ENCODE peak calls at places on chromosomes 2 and 18, in ten cellular contexts. O is right atrium auricular region; U is lung; T is cardiac muscle cell; I is IMR-90; C is brain microvascular endothelial cell; Z is WERI-Rb-1; H is mammary epithelial cell; Y is stomach; S is CD4-positive, CD25-positive, alpha-beta regulatory T cell. A is an unnamed sample.

GRCh38 chr2:5921081-5921642 is 229.0 kb downstream of the SOX11 start:
- DNase-seq in O (no peak), U (no peak), T (peak), I (no peak), C (no peak), Z (no peak), H (no peak), Y (peak), S (no peak), A (no peak)

GRCh38 chr2:119873350-119874013 is 113.8 kb downstream of the PTPN4 start:
- DNase-seq in O (no peak), U (no peak), T (no peak), I (peak), C (no peak), Z (no peak), H (no peak), Y (no peak), S (no peak), A (no peak)

GRCh38 chr2:239152239-239152915 is 248.4 kb downstream of the HDAC4 start:
- DNase-seq in O (no peak), U (no peak), T (no peak), I (no peak), C (no peak), Z (no peak), H (no peak), Y (peak), S (no peak), A (no peak)

GRCh38 chr2:23516546-23517256 is 131.7 kb downstream of the KLHL29 start:
- DNase-seq in O (no peak), U (no peak), T (no peak), I (no peak), C (no peak), Z (peak), H (no peak), Y (no peak), S (no peak), A (no peak)

GRCh38 chr2:199462167-199462976 is 4.6 kb upstream of the SATB2 start:
- DNase-seq in O (no peak), U (no peak), T (no peak), I (no peak), C (no peak), Z (no peak), H (no peak), Y (no peak), S (no peak), A (no peak)

GRCh38 chr2:217988014-217988839 is 14.6 kb downstream of the TNS1 start:
- DNase-seq in O (peak), U (peak), T (peak), I (peak), C (peak), Z (peak), H (peak), Y (peak), S (peak), A (peak)

GRCh38 chr18:48139427-48140347 is 209.2 kb upstream of the SMAD2 start:
- DNase-seq in O (no peak), U (peak), T (peak), I (no peak), C (no peak), Z (no peak), H (no peak), Y (peak), S (no peak), A (peak)

GRCh38 chr2:100185516-100185915 is 43.1 kb upstream of the AFF3 start:
- DNase-seq in O (no peak), U (no peak), T (no peak), I (no peak), C (no peak), Z (no peak), H (no peak), Y (no peak), S (no peak), A (no peak)

GRCh38 chr18:26549486-26550435 is 1.4 kb upstream of the KCTD1 start:
- DNase-seq in O (peak), U (peak), T (peak), I (peak), C (no peak), Z (peak), H (peak), Y (peak), S (no peak), A (peak)

GRCh38 chr2:225288986-225289385 is 110.5 kb upstream of the NYAP2 start:
- DNase-seq in O (no peak), U (no peak), T (no peak), I (peak), C (peak), Z (no peak), H (no peak), Y (no peak), S (no peak), A (no peak)

GRCh38 chr2:183493060-183493459 is 368.8 kb downstream of the NUP35 start:
- DNase-seq in O (no peak), U (no peak), T (no peak), I (no peak), C (no peak), Z (no peak), H (no peak), Y (no peak), S (no peak), A (no peak)

GRCh38 chr2:237885171-237885930 is 25.9 kb downstream of the RAMP1 start:
- DNase-seq in O (no peak), U (no peak), T (no peak), I (no peak), C (no peak), Z (no peak), H (no peak), Y (no peak), S (no peak), A (no peak)

GRCh38 chr2:1553671-1554295 is 140.5 kb downstream of the TPO start:
- DNase-seq in O (no peak), U (no peak), T (no peak), I (peak), C (peak), Z (no peak), H (peak), Y (no peak), S (no peak), A (no peak)

GRCh38 chr2:176212276-176212675 is 23.8 kb downstream of the HOXD1 start:
- DNase-seq in O (no peak), U (no peak), T (no peak), I (no peak), C (no peak), Z (no peak), H (no peak), Y (no peak), S (no peak), A (no peak)

GRCh38 chr2:44016282-44016681 is 20.5 kb upstream of the LRPPRC start:
- DNase-seq in O (no peak), U (no peak), T (peak), I (peak), C (peak), Z (no peak), H (peak), Y (peak), S (peak), A (no peak)

GRCh38 chr2:29323961-29324360 is 208.7 kb downstream of the CLIP4 start:
- DNase-seq in O (no peak), U (no peak), T (no peak), I (peak), C (no peak), Z (no peak), H (no peak), Y (no peak), S (no peak), A (no peak)

GRCh38 chr2:72859831-72860262 is 27.4 kb upstream of the SPR start:
- DNase-seq in O (no peak), U (peak), T (peak), I (peak), C (peak), Z (peak), H (peak), Y (peak), S (peak), A (peak)

GRCh38 chr18:55401275-55401620 is 186.7 kb downstream of the TCF4 start:
- DNase-seq in O (no peak), U (no peak), T (no peak), I (peak), C (no peak), Z (no peak), H (no peak), Y (no peak), S (no peak), A (no peak)

GRCh38 chr18:55401638-55402191 is 186.3 kb downstream of the TCF4 start:
- DNase-seq in O (no peak), U (no peak), T (peak), I (peak), C (peak), Z (no peak), H (no peak), Y (no peak), S (no peak), A (no peak)

GRCh38 chr18:55404136-55404810 is 183.7 kb downstream of the TCF4 start:
- DNase-seq in O (no peak), U (no peak), T (no peak), I (no peak), C (no peak), Z (no peak), H (no peak), Y (no peak), S (no peak), A (no peak)

GRCh38 chr18:55403555-55403954 is 184.4 kb downstream of the TCF4 start:
- DNase-seq in O (no peak), U (no peak), T (no peak), I (no peak), C (no peak), Z (no peak), H (no peak), Y (no peak), S (no peak), A (no peak)

GRCh38 chr18:55402731-55403405 is 185.1 kb downstream of the TCF4 start:
- DNase-seq in O (no peak), U (no peak), T (no peak), I (no peak), C (peak), Z (no peak), H (no peak), Y (no peak), S (no peak), A (no peak)
- H3K27ac ChIP-seq in O (peak), U (peak), T (peak), I (peak), C (peak), Z (no peak), H (no peak), Y (peak), S (no peak), A (no peak)

GRCh38 chr2:233563663-233564430 is 2.7 kb downstream of the USP40 start:
- DNase-seq in O (no peak), U (no peak), T (no peak), I (peak), C (peak), Z (no peak), H (no peak), Y (no peak), S (no peak), A (no peak)
- H3K27ac ChIP-seq in O (no peak), U (no peak), T (no peak), I (peak), C (no peak), Z (no peak), H (no peak), Y (no peak), S (no peak), A (no peak)

DNA sequence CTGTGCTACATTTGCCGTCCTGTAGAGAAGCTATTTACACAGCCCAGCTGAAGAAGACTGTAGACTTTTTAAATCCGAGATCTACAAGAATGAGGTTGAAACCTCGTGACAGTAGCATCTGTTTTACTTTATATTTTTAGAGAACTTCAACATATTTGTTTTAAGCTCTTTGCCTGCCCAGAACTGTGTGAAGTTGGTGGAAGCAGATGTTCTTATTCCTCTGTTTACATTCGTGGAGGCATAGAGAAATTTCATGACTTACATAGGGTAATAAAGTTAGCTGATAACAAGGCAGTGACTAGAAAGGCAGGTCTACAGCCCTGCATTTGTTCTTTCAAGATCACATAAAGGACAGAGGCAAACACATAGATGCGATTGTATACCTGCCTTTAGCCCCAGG is 47.0 kb upstream of the MAP3K20 start:
- DNase-seq in O (no peak), U (no peak), T (no peak), I (peak), C (no peak), Z (no peak), H (no peak), Y (no peak), S (no peak), A (no peak)
- H3K27ac ChIP-seq in O (peak), U (no peak), T (peak), I (peak), C (no peak), Z (no peak), H (no peak), Y (peak), S (no peak), A (peak)

DNA sequence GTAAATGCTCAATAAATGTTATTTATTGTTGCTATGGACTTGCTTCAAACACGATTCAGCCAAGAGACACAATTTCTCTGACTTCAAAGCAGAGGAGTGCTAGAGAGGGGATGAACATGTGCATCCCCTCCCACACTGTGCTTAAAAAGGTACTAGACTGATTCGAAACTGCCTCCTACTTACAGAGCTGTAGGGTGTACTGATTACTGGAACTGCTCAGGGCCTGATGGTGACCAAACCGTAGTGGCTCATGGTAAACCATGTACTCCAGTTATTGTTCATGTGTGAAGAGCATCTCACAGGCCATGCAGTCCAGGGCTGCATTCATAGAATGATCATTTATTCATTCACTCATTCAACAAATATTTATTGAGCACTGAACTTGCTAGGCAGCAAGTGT is 245.6 kb downstream of the RAD51AP2 start:
- DNase-seq in O (no peak), U (no peak), T (no peak), I (no peak), C (no peak), Z (no peak), H (no peak), Y (no peak), S (no peak), A (no peak)
- H3K27ac ChIP-seq in O (no peak), U (no peak), T (no peak), I (no peak), C (no peak), Z (no peak), H (peak), Y (no peak), S (no peak), A (no peak)

GRCh38 chr2:20382965-20383800 is 32.5 kb upstream of the PUM2 start:
- DNase-seq in O (no peak), U (no peak), T (no peak), I (peak), C (peak), Z (no peak), H (peak), Y (no peak), S (no peak), A (no peak)
- H3K27ac ChIP-seq in O (no peak), U (no peak), T (no peak), I (no peak), C (no peak), Z (no peak), H (no peak), Y (no peak), S (no peak), A (no peak)